ENCODE peak calls at places on chromosome 15, in six cellular contexts. U is tibial nerve, A is adrenal gland, H is ovary, J is heart left ventricle, E is body of pancreas. W is an unnamed sample.

GRCh38 chr15:90585863-90586262 is 56.1 kb downstream of the CRTC3 start:
- DNase-seq in E (no peak), H (no peak), A (no peak), U (no peak), J (no peak), W (no peak)

GRCh38 chr15:77160562-77161481 is 89.9 kb upstream of the TSPAN3 start:
- DNase-seq in A (no peak), H (no peak), U (no peak), J (no peak), E (peak), W (no peak)

GRCh38 chr15:90665288-90666134 is 51.6 kb upstream of the BLM start:
- DNase-seq in A (peak), U (peak), H (peak), J (peak), E (peak), W (peak)

GRCh38 chr15:26392956-26393355 is 379.9 kb downstream of the GABRB3 start:
- DNase-seq in A (no peak), U (no peak), E (no peak), J (peak), H (no peak), W (no peak)

GRCh38 chr15:88986949-88987589 is 73.9 kb upstream of the MFGE8 start:
- DNase-seq in U (no peak), E (no peak), H (no peak), J (no peak), A (no peak), W (no peak)

GRCh38 chr15:77627067-77627466 is 5.6 kb downstream of the LINGO1 start:
- DNase-seq in E (no peak), J (no peak), A (no peak), U (no peak), H (no peak), W (no peak)

GRCh38 chr15:79197285-79197684 is 85.2 kb upstream of the ANKRD34C start:
- DNase-seq in J (no peak), E (no peak), H (no peak), U (no peak), A (no peak), W (no peak)

GRCh38 chr15:70882361-70882760 is 9.9 kb downstream of the THAP10 start:
- DNase-seq in U (no peak), H (no peak), J (no peak), E (no peak), A (no peak), W (no peak)

GRCh38 chr15:57890351-57890750 is 175.2 kb downstream of the ALDH1A2 start:
- DNase-seq in U (no peak), H (no peak), E (no peak), A (no peak), J (no peak), W (no peak)

GRCh38 chr15:52295421-52295991 is at the start of gene MYO5C:
- DNase-seq in A (peak), U (peak), H (peak), E (peak), J (peak), W (peak)

GRCh38 chr15:92395557-92395956 is 1.9 kb downstream of the ST8SIA2 start:
- DNase-seq in U (no peak), J (no peak), H (no peak), A (no peak), E (no peak), W (no peak)

GRCh38 chr15:70539912-70540520 is 223.3 kb downstream of the UACA start:
- DNase-seq in H (no peak), U (no peak), E (no peak), J (no peak), A (no peak), W (no peak)

GRCh38 chr15:64732156-64732860 is 43.1 kb downstream of the RBPMS2 start:
- DNase-seq in E (no peak), A (no peak), U (no peak), J (no peak), H (no peak), W (no peak)

GRCh38 chr15:92393287-92393993 is at the start of gene ST8SIA2:
- DNase-seq in A (no peak), E (no peak), H (no peak), U (no peak), J (no peak), W (no peak)

GRCh38 chr15:48371961-48372360 is 40.7 kb downstream of the DUT start:
- DNase-seq in H (no peak), A (no peak), U (no peak), J (no peak), E (no peak), W (no peak)

GRCh38 chr15:60464836-60465630 is 13.9 kb downstream of the ICE2 start:
- DNase-seq in U (no peak), J (no peak), A (no peak), E (no peak), H (no peak), W (no peak)

GRCh38 chr15:63093486-63094205 is 28.0 kb upstream of the LACTB start:
- DNase-seq in E (peak), U (peak), H (peak), A (peak), J (peak), W (peak)

GRCh38 chr15:63287109-63287508 is 9.7 kb downstream of the APH1B start:
- DNase-seq in J (no peak), A (no peak), E (no peak), U (no peak), H (no peak), W (no peak)

GRCh38 chr15:66761723-66762595 is 59.9 kb downstream of the SMAD6 start:
- DNase-seq in H (peak), A (no peak), U (no peak), J (no peak), E (no peak), W (no peak)

GRCh38 chr15:77589839-77590238 is 42.9 kb downstream of the LINGO1 start:
- DNase-seq in A (no peak), J (no peak), U (peak), E (peak), H (no peak), W (no peak)

GRCh38 chr15:41561104-41561776 is 2.2 kb downstream of the TYRO3 start:
- DNase-seq in H (peak), J (no peak), U (no peak), A (no peak), E (no peak), W (no peak)

GRCh38 chr15:91517491-91518200 is 335.9 kb upstream of the SLCO3A1 start:
- DNase-seq in E (no peak), H (no peak), J (no peak), A (no peak), U (no peak), W (no peak)

DNA sequence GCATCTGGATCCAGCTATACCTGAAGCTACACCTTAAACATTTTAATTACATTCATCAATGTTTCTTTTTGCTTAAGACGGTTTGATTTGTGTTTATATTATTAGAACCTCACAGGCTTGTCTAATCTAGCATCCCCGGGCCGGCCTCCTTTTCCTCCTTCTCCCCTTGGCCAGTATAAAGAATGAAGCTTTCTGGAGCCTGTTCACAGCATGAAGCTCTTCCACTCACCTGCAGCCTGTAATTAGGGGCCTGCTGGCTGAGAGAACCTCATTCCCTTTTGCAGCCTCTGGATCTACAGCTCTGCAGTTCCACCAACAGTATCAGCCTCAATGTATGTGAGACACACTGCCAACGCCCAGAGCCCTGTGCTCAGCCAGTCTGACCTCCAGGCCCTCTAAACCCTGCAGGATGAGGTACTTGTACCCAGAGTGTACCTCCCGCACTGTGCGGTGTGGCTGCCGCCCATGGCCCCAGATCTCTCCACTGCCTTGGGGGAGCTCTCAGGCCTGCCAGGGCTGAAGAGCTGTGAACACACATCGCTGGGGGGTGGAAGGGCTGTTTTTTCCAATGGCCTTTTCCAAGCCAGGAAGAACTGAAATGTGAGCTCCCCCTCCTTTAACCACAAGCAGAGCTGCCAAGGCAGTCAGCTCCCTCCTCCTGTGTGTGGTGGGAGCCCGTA is 114.7 kb upstream of the ALDH1A3 start:
- DNase-seq in E (no peak), U (no peak), J (no peak), A (no peak), H (peak), W (no peak)
- TF ChIP-seq POLR2A in E (no peak), U (no peak), J (no peak), A (no peak), H (no peak), W (no peak)

DNA sequence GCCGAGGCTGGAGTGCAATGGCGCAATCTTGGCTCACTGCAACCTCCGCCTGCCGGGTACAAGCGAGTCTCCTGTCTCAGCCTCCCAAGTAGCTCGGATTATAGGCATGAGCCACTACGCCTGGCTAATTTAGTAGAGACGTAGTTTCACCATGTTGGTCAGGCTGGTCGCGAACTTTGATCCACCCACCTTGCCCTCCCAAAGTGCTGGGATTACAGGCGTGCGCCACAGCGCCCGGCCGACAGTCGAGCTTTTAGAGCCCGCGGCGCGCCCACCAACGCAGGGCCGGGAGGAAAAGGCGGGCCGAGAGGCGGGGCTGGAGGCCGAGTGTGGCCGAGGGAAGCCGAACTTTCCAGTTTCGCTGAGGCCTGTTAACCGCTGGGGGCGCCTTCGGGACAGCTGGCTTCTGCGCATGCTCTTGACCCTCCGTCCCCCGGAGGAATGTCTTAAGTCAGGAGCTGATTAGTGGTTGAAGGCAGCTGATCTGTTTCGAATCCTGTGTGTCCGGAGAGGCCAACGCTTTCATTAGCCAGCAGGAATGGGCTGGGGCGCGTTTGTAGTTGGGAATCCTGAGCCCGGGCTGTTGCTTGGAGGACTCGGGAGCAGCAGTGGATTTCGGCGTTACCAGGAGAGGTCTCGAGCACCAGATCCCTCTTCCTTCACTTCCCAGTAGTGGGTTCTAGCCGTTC is 10.0 kb downstream of the RPLP1 start:
- DNase-seq in H (peak), E (peak), A (peak), J (peak), U (peak), W (peak)
- TF ChIP-seq POLR2A in H (no peak), E (peak), A (peak), J (peak), U (peak), W (peak)

DNA sequence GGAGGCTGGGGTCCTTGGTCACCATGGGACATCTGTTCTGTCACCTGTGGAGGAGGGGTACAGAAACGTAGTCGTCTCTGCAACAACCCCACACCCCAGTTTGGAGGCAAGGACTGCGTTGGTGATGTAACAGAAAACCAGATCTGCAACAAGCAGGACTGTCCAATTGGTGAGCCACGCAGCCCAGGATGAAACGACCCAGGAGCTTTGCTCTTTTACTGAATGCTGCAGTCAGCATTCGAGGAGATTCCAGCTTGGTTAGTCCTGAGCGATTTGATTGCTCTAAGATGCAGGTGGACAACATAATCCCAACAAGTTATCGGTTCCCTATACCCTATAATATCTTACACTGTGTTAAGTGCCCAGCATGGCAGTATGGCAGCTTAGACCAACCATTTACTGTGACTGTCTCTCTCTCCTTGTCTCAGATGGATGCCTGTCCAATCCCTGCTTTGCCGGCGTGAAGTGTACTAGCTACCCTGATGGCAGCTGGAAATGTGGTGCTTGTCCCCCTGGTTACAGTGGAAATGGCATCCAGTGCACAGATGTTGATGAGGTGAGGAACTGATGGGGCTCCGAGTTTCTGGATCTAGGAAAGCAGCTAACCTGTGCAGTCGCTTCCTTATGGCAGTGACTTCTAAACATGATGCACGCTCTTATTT is 7.8 kb downstream of the THBS1 start:
- DNase-seq in E (no peak), J (no peak), A (no peak), U (no peak), H (no peak), W (no peak)
- TF ChIP-seq POLR2A in E (no peak), J (no peak), A (no peak), U (no peak), H (no peak), W (no peak)

GRCh38 chr15:43826029-43826507 is 734 bp upstream of the WDR76 start:
- DNase-seq in U (no peak), J (no peak), H (no peak), E (no peak), A (no peak), W (no peak)

GRCh38 chr15:43821505-43821904 is 3.0 kb downstream of the MFAP1 start:
- DNase-seq in H (no peak), U (no peak), E (no peak), J (no peak), A (no peak), W (no peak)

GRCh38 chr15:43828061-43828657 is 1.4 kb downstream of the WDR76 start:
- DNase-seq in A (no peak), J (no peak), E (no peak), U (no peak), H (no peak), W (no peak)

GRCh38 chr15:43824302-43825246 is at the start of gene MFAP1:
- DNase-seq in U (peak), E (peak), H (peak), J (peak), A (peak), W (peak)
- TF ChIP-seq POLR2A in U (peak), E (peak), H (peak), J (peak), A (peak), W (no peak)

GRCh38 chr15:94263341-94264273 is 32.2 kb downstream of the MCTP2 start:
- DNase-seq in H (no peak), E (no peak), A (no peak), U (no peak), J (no peak), W (no peak)
- TF ChIP-seq POLR2A in H (no peak), E (no peak), A (no peak), U (no peak), J (no peak), W (no peak)

DNA sequence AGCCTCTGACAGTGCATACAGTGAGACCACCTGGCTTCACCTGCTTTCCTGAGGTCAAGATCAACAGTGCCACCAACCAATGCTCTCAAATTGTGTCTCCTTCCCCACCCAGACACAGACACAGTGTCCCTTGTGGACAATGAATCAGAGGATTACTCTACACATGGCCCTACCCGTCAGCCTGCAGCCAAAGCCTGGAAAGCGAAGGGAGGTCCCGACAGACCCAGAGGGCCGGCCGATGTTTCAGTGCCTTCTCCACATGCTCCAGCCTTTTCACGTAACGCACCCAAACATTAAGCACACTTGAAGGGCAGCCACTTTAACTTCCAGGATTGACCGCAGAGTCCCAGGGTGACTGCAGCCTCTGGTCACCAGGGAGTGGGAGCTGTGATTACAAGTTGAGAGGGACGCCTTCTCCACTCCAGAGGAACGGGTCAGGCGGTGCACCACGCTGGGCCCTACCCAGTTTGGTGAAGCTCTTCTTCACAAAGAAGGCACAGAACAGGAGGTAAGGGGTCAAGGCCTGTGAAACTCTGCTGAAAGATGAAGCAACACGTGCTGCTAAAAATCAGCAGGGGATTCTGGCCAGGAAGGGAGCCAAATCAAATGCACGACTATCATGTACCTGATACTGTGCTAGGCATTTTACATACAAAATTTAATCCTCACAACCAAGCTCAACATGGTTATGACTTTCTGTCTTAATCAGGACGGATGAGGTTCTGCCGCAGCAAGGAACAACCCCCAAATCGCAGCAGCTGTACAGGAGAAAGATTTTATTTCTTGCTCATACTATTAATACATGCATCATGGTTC is 17.2 kb downstream of the KLHL25 start:
- DNase-seq in E (no peak), A (no peak), H (no peak), U (no peak), J (no peak), W (no peak)
- TF ChIP-seq POLR2A in E (no peak), A (no peak), H (no peak), U (no peak), J (no peak), W (no peak)

W was measured in testis.